ENCODE peak calls at places on chromosomes 5 and 9, in four cellular contexts. One of them, this sample, is unnamed.

GRCh38 chr5:23412011-23412410 is 95.4 kb upstream of the PRDM9 start:
- DNase-seq in stomach: no peak
- DNase-seq in body of pancreas: no peak
- DNase-seq in HCT116: no peak
- DNase-seq in this sample: no peak

GRCh38 chr9:135693265-135693664 is 6.0 kb downstream of the SOHLH1 start:
- DNase-seq in stomach: no peak
- DNase-seq in body of pancreas: no peak
- DNase-seq in HCT116: no peak
- DNase-seq in this sample: no peak

GRCh38 chr5:171749365-171749764 is 36.3 kb upstream of the SMIM23 start:
- DNase-seq in stomach: no peak
- DNase-seq in body of pancreas: no peak
- DNase-seq in HCT116: no peak
- DNase-seq in this sample: no peak

GRCh38 chr5:34452170-34452828 is 203.8 kb upstream of the RAI14 start:
- DNase-seq in stomach: no peak
- DNase-seq in body of pancreas: no peak
- DNase-seq in HCT116: peak
- DNase-seq in this sample: no peak

GRCh38 chr5:140548791-140549190 is 1.3 kb downstream of the EIF4EBP3 start:
- DNase-seq in stomach: no peak
- DNase-seq in body of pancreas: no peak
- DNase-seq in HCT116: no peak
- DNase-seq in this sample: peak

GRCh38 chr9:15722888-15723287 is 170.0 kb downstream of the CCDC171 start:
- DNase-seq in stomach: no peak
- DNase-seq in body of pancreas: no peak
- DNase-seq in HCT116: no peak
- DNase-seq in this sample: no peak

GRCh38 chr5:173472164-173472563 is 143.9 kb upstream of the STC2 start:
- DNase-seq in stomach: peak
- DNase-seq in body of pancreas: peak
- DNase-seq in HCT116: peak
- DNase-seq in this sample: peak

GRCh38 chr5:138754699-138755057 is 1.5 kb downstream of the CTNNA1 start:
- DNase-seq in stomach: no peak
- DNase-seq in body of pancreas: no peak
- DNase-seq in HCT116: peak
- DNase-seq in this sample: no peak

GRCh38 chr5:92207156-92207555 is 824.0 kb upstream of the ARRDC3 start:
- DNase-seq in stomach: no peak
- DNase-seq in body of pancreas: no peak
- DNase-seq in HCT116: no peak
- DNase-seq in this sample: no peak

GRCh38 chr9:71768388-71769174 is at the start of gene CEMIP2:
- DNase-seq in stomach: peak
- DNase-seq in body of pancreas: peak
- DNase-seq in HCT116: peak
- DNase-seq in this sample: peak

GRCh38 chr9:71766663-71767062 is 1.6 kb downstream of the CEMIP2 start:
- DNase-seq in stomach: no peak
- DNase-seq in body of pancreas: no peak
- DNase-seq in HCT116: no peak
- DNase-seq in this sample: peak

GRCh38 chr9:71772726-71773125 is 4.4 kb upstream of the CEMIP2 start:
- DNase-seq in stomach: no peak
- DNase-seq in body of pancreas: no peak
- DNase-seq in HCT116: no peak
- DNase-seq in this sample: no peak

GRCh38 chr9:71767421-71768321 is 642 bp downstream of the CEMIP2 start:
- DNase-seq in stomach: peak
- DNase-seq in body of pancreas: peak
- DNase-seq in HCT116: no peak
- DNase-seq in this sample: peak

DNA sequence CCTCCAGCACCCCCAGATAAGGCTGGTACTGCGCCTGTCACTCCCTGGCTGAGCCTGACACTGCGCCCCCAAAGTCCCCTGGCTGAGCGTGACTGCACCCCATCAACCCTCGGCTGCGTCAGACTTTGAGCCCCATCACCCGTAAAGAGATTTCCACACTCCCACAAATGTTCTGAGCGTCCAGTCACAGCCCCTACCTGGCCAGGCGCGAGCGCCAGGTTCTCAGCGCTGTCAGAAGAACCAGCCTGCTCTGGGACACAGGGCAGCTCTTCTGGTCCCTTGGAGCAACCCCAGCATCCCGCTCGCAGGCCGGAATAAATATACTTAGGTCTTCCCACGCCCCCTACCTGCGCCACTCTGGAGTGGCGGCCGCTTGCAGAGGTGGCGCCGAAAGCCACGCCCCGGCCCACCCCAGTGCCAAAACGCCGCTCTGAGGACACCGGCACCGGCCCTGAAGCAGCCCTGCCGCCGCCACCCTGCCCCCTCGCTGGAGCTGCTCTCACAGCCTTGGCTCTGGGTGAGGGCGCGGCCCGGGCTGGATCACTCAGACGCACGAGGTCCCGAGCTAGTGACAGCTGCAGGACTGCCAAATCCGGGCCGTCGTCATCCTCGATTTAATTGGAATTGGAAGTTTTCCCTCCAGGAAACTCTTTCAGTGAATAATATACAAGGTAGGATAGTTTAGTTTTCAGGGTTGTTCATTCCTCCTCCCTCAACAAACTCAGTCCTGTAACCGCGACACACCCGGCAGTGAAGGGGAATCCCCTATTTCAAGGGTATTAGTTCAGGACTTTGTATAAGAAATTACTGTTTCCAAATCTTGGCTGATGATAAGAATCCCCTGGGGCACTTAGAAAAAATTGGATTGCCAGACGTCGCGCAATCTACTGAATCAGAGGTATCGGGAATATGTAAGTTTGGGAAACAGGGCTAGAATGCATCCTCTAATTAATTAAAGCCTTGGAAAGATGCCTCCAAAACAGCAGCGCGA is 1.2 kb upstream of the CEMIP2 start:
- DNase-seq in stomach: peak
- DNase-seq in body of pancreas: peak
- DNase-seq in HCT116: peak
- DNase-seq in this sample: peak
- TF ChIP-seq POLR2A in stomach: no peak
- TF ChIP-seq POLR2A in body of pancreas: peak
- TF ChIP-seq POLR2A in HCT116: no peak
- TF ChIP-seq POLR2A in this sample: no peak

DNA sequence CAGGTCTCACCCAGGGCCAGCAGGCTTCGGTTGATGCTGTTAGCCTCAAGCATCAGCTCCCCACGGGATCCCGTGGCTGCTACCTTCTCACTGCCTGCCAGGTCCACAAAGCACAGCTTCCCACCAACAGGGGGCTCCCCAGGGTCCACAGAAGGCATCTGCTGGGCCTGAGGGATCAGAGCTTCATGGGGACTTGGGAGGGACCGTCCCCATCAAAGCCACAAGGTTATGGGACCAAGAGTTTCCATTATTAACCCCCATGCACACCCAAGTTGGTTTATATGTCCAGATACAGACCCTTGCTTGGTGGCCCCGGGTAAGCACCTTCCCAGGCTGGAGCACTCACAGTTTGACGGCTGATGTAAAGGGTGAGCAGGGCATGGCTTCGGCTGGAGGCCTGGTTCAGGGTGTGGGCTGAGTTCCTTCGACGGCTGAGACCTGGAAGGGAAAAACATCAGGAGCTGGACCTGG is 3.0 kb downstream of the KIF12 start:
- DNase-seq in stomach: no peak
- DNase-seq in body of pancreas: no peak
- DNase-seq in HCT116: no peak
- DNase-seq in this sample: no peak
- TF ChIP-seq CTCF in stomach: no peak
- TF ChIP-seq CTCF in body of pancreas: no peak
- TF ChIP-seq CTCF in HCT116: no peak
- TF ChIP-seq CTCF in this sample: no peak

DNA sequence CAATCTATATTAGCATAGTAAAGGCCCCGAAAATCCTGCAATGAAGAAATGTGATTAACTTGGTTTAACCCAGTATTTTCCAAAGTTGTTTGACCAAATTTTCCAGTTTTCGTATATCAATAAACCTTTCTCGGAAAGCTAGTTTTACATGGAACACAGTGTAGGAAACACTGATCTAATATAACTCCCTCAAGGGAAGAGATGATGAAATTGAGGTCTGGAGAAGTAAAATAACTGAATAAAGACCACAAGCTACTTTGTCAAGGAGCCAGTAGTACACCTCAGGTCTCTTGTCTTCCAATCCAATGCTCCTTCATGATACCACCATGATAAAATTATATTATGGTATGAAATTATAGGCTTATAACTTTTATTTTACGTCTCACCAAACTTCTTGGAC is 118.1 kb upstream of the TARS1 start:
- DNase-seq in stomach: no peak
- DNase-seq in body of pancreas: no peak
- DNase-seq in HCT116: no peak
- DNase-seq in this sample: no peak
- H3K27ac ChIP-seq in stomach: no peak
- H3K27ac ChIP-seq in body of pancreas: no peak
- H3K27ac ChIP-seq in HCT116: no peak
- H3K27ac ChIP-seq in this sample: no peak

GRCh38 chr9:69173891-69174644 is at the start of gene TJP2:
- DNase-seq in stomach: peak
- DNase-seq in body of pancreas: peak
- DNase-seq in HCT116: no peak
- DNase-seq in this sample: no peak
- TF ChIP-seq POLR2A in stomach: no peak
- TF ChIP-seq POLR2A in body of pancreas: peak
- TF ChIP-seq POLR2A in HCT116: no peak
- TF ChIP-seq POLR2A in this sample: peak

DNA sequence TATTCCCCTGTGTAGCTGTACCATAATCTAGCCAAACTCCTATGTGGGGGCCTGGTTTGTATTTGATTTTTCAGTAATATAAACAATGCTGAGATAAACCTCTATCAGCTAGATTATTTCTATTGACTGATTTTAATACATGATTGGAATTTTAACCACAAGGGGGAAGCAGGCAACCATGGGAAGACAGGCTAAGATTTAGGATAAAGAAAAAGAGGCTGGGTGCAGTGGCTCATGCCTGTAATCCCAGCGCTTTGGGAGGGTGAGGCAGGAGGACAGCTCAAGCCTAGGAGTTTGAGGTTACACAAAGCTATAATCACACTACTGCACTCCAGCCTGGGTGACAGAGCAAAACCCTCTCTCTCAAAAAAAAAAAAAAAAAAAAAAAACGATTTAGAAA is 18.1 kb upstream of the GPX3 start:
- DNase-seq in stomach: no peak
- DNase-seq in body of pancreas: no peak
- DNase-seq in HCT116: peak
- DNase-seq in this sample: no peak
- TF ChIP-seq CTCF in stomach: no peak
- TF ChIP-seq CTCF in body of pancreas: peak
- TF ChIP-seq CTCF in HCT116: peak
- TF ChIP-seq CTCF in this sample: peak

GRCh38 chr9:131429121-131430012 is 35.5 kb downstream of the PRRC2B start:
- DNase-seq in stomach: no peak
- DNase-seq in body of pancreas: no peak
- DNase-seq in HCT116: no peak
- DNase-seq in this sample: no peak

GRCh38 chr9:131434673-131435072 is 40.8 kb downstream of the PRRC2B start:
- DNase-seq in stomach: no peak
- DNase-seq in body of pancreas: no peak
- DNase-seq in HCT116: no peak
- DNase-seq in this sample: no peak

GRCh38 chr9:131432050-131432449 is 38.2 kb downstream of the PRRC2B start:
- DNase-seq in stomach: no peak
- DNase-seq in body of pancreas: no peak
- DNase-seq in HCT116: no peak
- DNase-seq in this sample: no peak

GRCh38 chr9:131433302-131433854 is 39.5 kb downstream of the PRRC2B start:
- DNase-seq in stomach: no peak
- DNase-seq in body of pancreas: no peak
- DNase-seq in HCT116: no peak
- DNase-seq in this sample: no peak

DNA sequence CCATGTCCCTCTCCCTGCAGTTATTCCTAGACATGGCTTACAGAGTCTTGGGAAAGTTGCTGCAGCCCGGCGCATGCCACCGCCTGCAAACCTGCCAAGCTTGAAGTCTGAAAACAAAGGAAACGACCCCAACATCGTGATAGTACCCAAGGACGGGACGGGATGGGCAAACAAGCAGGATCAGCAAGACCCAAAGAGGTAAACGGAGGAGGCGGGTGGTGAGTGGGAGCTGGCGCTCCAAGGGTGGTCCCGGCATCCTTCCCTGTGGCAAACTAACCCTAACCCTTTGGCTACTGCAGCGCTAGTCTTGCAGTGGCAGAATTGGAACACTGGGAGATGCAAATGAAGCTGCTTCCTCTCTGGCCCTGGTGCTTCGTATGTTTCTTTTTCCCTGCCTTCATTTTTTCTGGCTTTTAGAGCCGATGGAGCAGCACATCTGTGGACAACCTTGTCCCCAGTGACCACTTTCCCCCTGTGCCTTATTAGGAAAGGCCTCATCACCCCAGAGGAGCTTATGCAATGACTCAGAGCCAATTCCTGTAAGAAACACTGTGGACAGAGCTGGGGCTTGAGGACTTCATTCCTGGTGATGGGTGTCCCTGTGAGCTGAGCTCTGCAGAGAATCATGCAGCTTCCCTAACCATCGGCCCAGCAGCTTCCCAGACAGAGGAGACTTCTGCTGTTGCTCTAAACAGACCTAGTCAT is 38.9 kb downstream of the PRRC2B start:
- DNase-seq in stomach: no peak
- DNase-seq in body of pancreas: no peak
- DNase-seq in HCT116: no peak
- DNase-seq in this sample: no peak
- H3K27ac ChIP-seq in stomach: peak
- H3K27ac ChIP-seq in body of pancreas: no peak
- H3K27ac ChIP-seq in HCT116: no peak
- H3K27ac ChIP-seq in this sample: peak

DNA sequence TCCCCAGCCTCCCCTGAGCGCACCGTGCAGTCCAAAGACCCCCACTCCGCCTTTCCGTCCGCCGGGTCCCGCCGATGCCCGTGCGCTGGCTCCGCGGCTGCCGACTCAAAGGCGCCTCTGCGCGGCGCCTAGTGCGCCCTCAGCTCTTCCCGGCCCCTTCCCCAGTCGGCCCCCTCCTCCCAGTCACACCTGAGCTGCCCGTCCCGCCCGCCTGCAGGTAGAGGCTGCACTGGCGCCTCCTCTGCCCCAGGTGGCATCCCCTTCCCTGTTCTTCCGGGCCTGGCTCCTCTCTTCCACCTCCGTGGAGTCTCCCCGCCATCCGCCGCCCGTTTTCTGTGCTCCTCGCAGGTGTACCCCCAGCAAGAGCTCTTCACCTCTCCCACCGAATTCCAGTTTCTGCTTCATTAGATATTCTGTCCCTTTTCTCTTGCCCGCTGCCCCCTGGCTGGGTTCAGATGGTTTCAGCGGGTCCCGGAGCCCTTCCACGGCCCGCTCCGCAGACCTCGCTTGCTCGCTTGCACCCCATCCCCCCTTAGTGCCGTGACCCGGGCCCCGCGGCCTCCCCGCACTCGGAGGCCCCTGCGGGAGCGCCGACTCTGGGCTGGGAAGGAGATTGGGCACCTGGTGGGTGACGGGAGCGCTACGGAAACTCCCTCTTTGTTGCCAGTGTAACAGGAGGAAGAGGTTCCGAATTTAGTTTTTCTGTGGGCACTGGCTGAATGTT is 707 bp downstream of the SLC44A1 start:
- DNase-seq in stomach: peak
- DNase-seq in body of pancreas: peak
- DNase-seq in HCT116: no peak
- DNase-seq in this sample: no peak
- TF ChIP-seq POLR2A in stomach: no peak
- TF ChIP-seq POLR2A in body of pancreas: peak
- TF ChIP-seq POLR2A in HCT116: no peak
- TF ChIP-seq POLR2A in this sample: no peak

GRCh38 chr9:20625003-20625349 is 2.7 kb upstream of the MLLT3 start:
- DNase-seq in stomach: no peak
- DNase-seq in body of pancreas: no peak
- DNase-seq in HCT116: no peak
- DNase-seq in this sample: no peak
- TF ChIP-seq CTCF in stomach: no peak
- TF ChIP-seq CTCF in body of pancreas: no peak
- TF ChIP-seq CTCF in HCT116: no peak
- TF ChIP-seq CTCF in this sample: no peak